ENCODE peak calls at places on chromosomes 11 and 22, in nine cellular contexts. One of them, this sample, is unnamed.

GRCh38 chr11:26823963-26824362 is 102.1 kb upstream of the SLC5A12 start:
- DNase-seq in activated naive CD8-positive, alpha-beta T cell treated with anti-CD3 and anti-CD28 coated beads, Interleukin-2, amount 50 U/mL, for 16 hours: no peak
- DNase-seq in NCI-H774: no peak
- DNase-seq in stomach: no peak
- DNase-seq in SK-N-DZ: no peak
- DNase-seq in GM23248: no peak
- DNase-seq in AG04450: no peak
- DNase-seq in NCI-H1417: no peak
- DNase-seq in stimulated activated CD8-positive, alpha-beta memory T cell treated with anti-CD3 and anti-CD28 coated beads, Interleukin-15, amount 100 ng/mL, for 1 hour: no peak
- DNase-seq in this sample: no peak

GRCh38 chr22:20949698-20950183 is 17.3 kb upstream of the AIFM3 start:
- DNase-seq in activated naive CD8-positive, alpha-beta T cell treated with anti-CD3 and anti-CD28 coated beads, Interleukin-2, amount 50 U/mL, for 16 hours: no peak
- DNase-seq in NCI-H774: no peak
- DNase-seq in stomach: no peak
- DNase-seq in SK-N-DZ: no peak
- DNase-seq in GM23248: no peak
- DNase-seq in AG04450: no peak
- DNase-seq in NCI-H1417: no peak
- DNase-seq in stimulated activated CD8-positive, alpha-beta memory T cell treated with anti-CD3 and anti-CD28 coated beads, Interleukin-15, amount 100 ng/mL, for 1 hour: no peak
- DNase-seq in this sample: no peak

GRCh38 chr11:130817608-130817944 is 98.7 kb downstream of the SNX19 start:
- DNase-seq in activated naive CD8-positive, alpha-beta T cell treated with anti-CD3 and anti-CD28 coated beads, Interleukin-2, amount 50 U/mL, for 16 hours: no peak
- DNase-seq in NCI-H774: no peak
- DNase-seq in stomach: no peak
- DNase-seq in SK-N-DZ: no peak
- DNase-seq in GM23248: peak; percentile 72
- DNase-seq in AG04450: peak; percentile 68
- DNase-seq in NCI-H1417: no peak
- DNase-seq in stimulated activated CD8-positive, alpha-beta memory T cell treated with anti-CD3 and anti-CD28 coated beads, Interleukin-15, amount 100 ng/mL, for 1 hour: no peak
- DNase-seq in this sample: no peak

GRCh38 chr11:2100361-2101170 is 38.6 kb downstream of the IGF2 start:
- DNase-seq in activated naive CD8-positive, alpha-beta T cell treated with anti-CD3 and anti-CD28 coated beads, Interleukin-2, amount 50 U/mL, for 16 hours: no peak
- DNase-seq in NCI-H774: no peak
- DNase-seq in stomach: peak; percentile 71
- DNase-seq in SK-N-DZ: no peak
- DNase-seq in GM23248: no peak
- DNase-seq in AG04450: no peak
- DNase-seq in NCI-H1417: no peak
- DNase-seq in stimulated activated CD8-positive, alpha-beta memory T cell treated with anti-CD3 and anti-CD28 coated beads, Interleukin-15, amount 100 ng/mL, for 1 hour: no peak
- DNase-seq in this sample: no peak

GRCh38 chr11:67606150-67606476 is 623 bp upstream of the NDUFV1 start:
- DNase-seq in activated naive CD8-positive, alpha-beta T cell treated with anti-CD3 and anti-CD28 coated beads, Interleukin-2, amount 50 U/mL, for 16 hours: no peak
- DNase-seq in NCI-H774: no peak
- DNase-seq in stomach: no peak
- DNase-seq in SK-N-DZ: no peak
- DNase-seq in GM23248: peak; percentile 64
- DNase-seq in AG04450: no peak
- DNase-seq in NCI-H1417: no peak
- DNase-seq in stimulated activated CD8-positive, alpha-beta memory T cell treated with anti-CD3 and anti-CD28 coated beads, Interleukin-15, amount 100 ng/mL, for 1 hour: no peak
- DNase-seq in this sample: no peak

GRCh38 chr11:86160546-86161149 is 83.9 kb upstream of the EED start:
- DNase-seq in activated naive CD8-positive, alpha-beta T cell treated with anti-CD3 and anti-CD28 coated beads, Interleukin-2, amount 50 U/mL, for 16 hours: no peak
- DNase-seq in NCI-H774: no peak
- DNase-seq in stomach: no peak
- DNase-seq in SK-N-DZ: no peak
- DNase-seq in GM23248: peak; percentile 48
- DNase-seq in AG04450: no peak
- DNase-seq in NCI-H1417: peak; percentile 11
- DNase-seq in stimulated activated CD8-positive, alpha-beta memory T cell treated with anti-CD3 and anti-CD28 coated beads, Interleukin-15, amount 100 ng/mL, for 1 hour: no peak
- DNase-seq in this sample: no peak

GRCh38 chr22:40547729-40548143 is 88.8 kb downstream of the MRTFA start:
- DNase-seq in activated naive CD8-positive, alpha-beta T cell treated with anti-CD3 and anti-CD28 coated beads, Interleukin-2, amount 50 U/mL, for 16 hours: no peak
- DNase-seq in NCI-H774: no peak
- DNase-seq in stomach: no peak
- DNase-seq in SK-N-DZ: no peak
- DNase-seq in GM23248: peak; percentile 38
- DNase-seq in AG04450: no peak
- DNase-seq in NCI-H1417: no peak
- DNase-seq in stimulated activated CD8-positive, alpha-beta memory T cell treated with anti-CD3 and anti-CD28 coated beads, Interleukin-15, amount 100 ng/mL, for 1 hour: no peak
- DNase-seq in this sample: no peak

GRCh38 chr11:9528573-9529332 is 44.7 kb upstream of the WEE1 start:
- DNase-seq in activated naive CD8-positive, alpha-beta T cell treated with anti-CD3 and anti-CD28 coated beads, Interleukin-2, amount 50 U/mL, for 16 hours: no peak
- DNase-seq in NCI-H774: no peak
- DNase-seq in stomach: no peak
- DNase-seq in SK-N-DZ: no peak
- DNase-seq in GM23248: no peak
- DNase-seq in AG04450: no peak
- DNase-seq in NCI-H1417: no peak
- DNase-seq in stimulated activated CD8-positive, alpha-beta memory T cell treated with anti-CD3 and anti-CD28 coated beads, Interleukin-15, amount 100 ng/mL, for 1 hour: no peak
- DNase-seq in this sample: no peak

GRCh38 chr11:96122601-96123044 is 198.7 kb upstream of the MTMR2 start:
- DNase-seq in activated naive CD8-positive, alpha-beta T cell treated with anti-CD3 and anti-CD28 coated beads, Interleukin-2, amount 50 U/mL, for 16 hours: no peak
- DNase-seq in NCI-H774: no peak
- DNase-seq in stomach: no peak
- DNase-seq in SK-N-DZ: no peak
- DNase-seq in GM23248: peak; percentile 55
- DNase-seq in AG04450: no peak
- DNase-seq in NCI-H1417: no peak
- DNase-seq in stimulated activated CD8-positive, alpha-beta memory T cell treated with anti-CD3 and anti-CD28 coated beads, Interleukin-15, amount 100 ng/mL, for 1 hour: no peak
- DNase-seq in this sample: no peak

GRCh38 chr22:40684728-40685127 is 5.4 kb downstream of the MCHR1 start:
- DNase-seq in activated naive CD8-positive, alpha-beta T cell treated with anti-CD3 and anti-CD28 coated beads, Interleukin-2, amount 50 U/mL, for 16 hours: no peak
- DNase-seq in NCI-H774: no peak
- DNase-seq in stomach: no peak
- DNase-seq in SK-N-DZ: no peak
- DNase-seq in GM23248: no peak
- DNase-seq in AG04450: no peak
- DNase-seq in NCI-H1417: no peak
- DNase-seq in stimulated activated CD8-positive, alpha-beta memory T cell treated with anti-CD3 and anti-CD28 coated beads, Interleukin-15, amount 100 ng/mL, for 1 hour: no peak
- DNase-seq in this sample: no peak

GRCh38 chr11:35794850-35795249 is 132.3 kb downstream of the TRIM44 start:
- DNase-seq in activated naive CD8-positive, alpha-beta T cell treated with anti-CD3 and anti-CD28 coated beads, Interleukin-2, amount 50 U/mL, for 16 hours: no peak
- DNase-seq in NCI-H774: no peak
- DNase-seq in stomach: no peak
- DNase-seq in SK-N-DZ: no peak
- DNase-seq in GM23248: peak; percentile 73
- DNase-seq in AG04450: peak; percentile 47
- DNase-seq in NCI-H1417: no peak
- DNase-seq in stimulated activated CD8-positive, alpha-beta memory T cell treated with anti-CD3 and anti-CD28 coated beads, Interleukin-15, amount 100 ng/mL, for 1 hour: no peak
- DNase-seq in this sample: no peak

GRCh38 chr11:18312012-18312411 is 9.9 kb downstream of the HPS5 start:
- DNase-seq in activated naive CD8-positive, alpha-beta T cell treated with anti-CD3 and anti-CD28 coated beads, Interleukin-2, amount 50 U/mL, for 16 hours: no peak
- DNase-seq in NCI-H774: no peak
- DNase-seq in stomach: no peak
- DNase-seq in SK-N-DZ: no peak
- DNase-seq in GM23248: peak; percentile 82
- DNase-seq in AG04450: no peak
- DNase-seq in NCI-H1417: no peak
- DNase-seq in stimulated activated CD8-positive, alpha-beta memory T cell treated with anti-CD3 and anti-CD28 coated beads, Interleukin-15, amount 100 ng/mL, for 1 hour: no peak
- DNase-seq in this sample: no peak

GRCh38 chr22:20316217-20316843 is 3.5 kb downstream of the DGCR6L start:
- DNase-seq in activated naive CD8-positive, alpha-beta T cell treated with anti-CD3 and anti-CD28 coated beads, Interleukin-2, amount 50 U/mL, for 16 hours: no peak
- DNase-seq in NCI-H774: no peak
- DNase-seq in stomach: peak; percentile 9
- DNase-seq in SK-N-DZ: peak; percentile 2
- DNase-seq in GM23248: no peak
- DNase-seq in AG04450: no peak
- DNase-seq in NCI-H1417: no peak
- DNase-seq in stimulated activated CD8-positive, alpha-beta memory T cell treated with anti-CD3 and anti-CD28 coated beads, Interleukin-15, amount 100 ng/mL, for 1 hour: no peak
- DNase-seq in this sample: no peak